ENCODE peak calls at places on chromosome 12, in six cellular contexts. One of them, this sample, is unnamed.

GRCh38 chr12:20549115-20549719 is 145.9 kb upstream of the SLCO1C1 start:
- DNase-seq in choroid plexus epithelial cell: peak; percentile 88
- DNase-seq in AG04450: no peak
- DNase-seq in GM23248: peak; percentile 65
- DNase-seq in sigmoid colon: peak; percentile 64
- DNase-seq in Peyer's patch: no peak
- DNase-seq in this sample: no peak

GRCh38 chr12:29054790-29055663 is 94.1 kb upstream of the FAR2 start:
- DNase-seq in choroid plexus epithelial cell: peak; percentile 49
- DNase-seq in AG04450: no peak
- DNase-seq in GM23248: no peak
- DNase-seq in sigmoid colon: no peak
- DNase-seq in Peyer's patch: no peak
- DNase-seq in this sample: no peak

GRCh38 chr12:23221066-23221465 is 596.1 kb downstream of the ETNK1 start:
- DNase-seq in choroid plexus epithelial cell: peak; percentile 14
- DNase-seq in AG04450: no peak
- DNase-seq in GM23248: no peak
- DNase-seq in sigmoid colon: no peak
- DNase-seq in Peyer's patch: no peak
- DNase-seq in this sample: no peak

GRCh38 chr12:53231859-53232640 is at the start of gene RARG:
- DNase-seq in choroid plexus epithelial cell: no peak
- DNase-seq in AG04450: no peak
- DNase-seq in GM23248: peak; percentile 87
- DNase-seq in sigmoid colon: peak; percentile 85
- DNase-seq in Peyer's patch: peak; percentile 56
- DNase-seq in this sample: peak; percentile 89

GRCh38 chr12:52833922-52834726 is at the start of gene KRT79:
- DNase-seq in choroid plexus epithelial cell: no peak
- DNase-seq in AG04450: no peak
- DNase-seq in GM23248: no peak
- DNase-seq in sigmoid colon: no peak
- DNase-seq in Peyer's patch: no peak
- DNase-seq in this sample: no peak

GRCh38 chr12:126582231-126582630 is 1517.0 kb downstream of the AACS start:
- DNase-seq in choroid plexus epithelial cell: peak; percentile 0
- DNase-seq in AG04450: no peak
- DNase-seq in GM23248: no peak
- DNase-seq in sigmoid colon: no peak
- DNase-seq in Peyer's patch: no peak
- DNase-seq in this sample: no peak

GRCh38 chr12:27861428-27862167 is 81.6 kb upstream of the MANSC4 start:
- DNase-seq in choroid plexus epithelial cell: peak; percentile 65
- DNase-seq in AG04450: no peak
- DNase-seq in GM23248: no peak
- DNase-seq in sigmoid colon: peak; percentile 92
- DNase-seq in Peyer's patch: peak; percentile 47
- DNase-seq in this sample: no peak

GRCh38 chr12:79183946-79184345 is 319.4 kb downstream of the SYT1 start:
- DNase-seq in choroid plexus epithelial cell: peak; percentile 35
- DNase-seq in AG04450: no peak
- DNase-seq in GM23248: no peak
- DNase-seq in sigmoid colon: no peak
- DNase-seq in Peyer's patch: no peak
- DNase-seq in this sample: no peak

GRCh38 chr12:50686976-50687375 is 76.9 kb upstream of the ATF1 start:
- DNase-seq in choroid plexus epithelial cell: no peak
- DNase-seq in AG04450: no peak
- DNase-seq in GM23248: no peak
- DNase-seq in sigmoid colon: no peak
- DNase-seq in Peyer's patch: no peak
- DNase-seq in this sample: no peak

GRCh38 chr12:76636141-76636692 is 76.6 kb upstream of the OSBPL8 start:
- DNase-seq in choroid plexus epithelial cell: peak; percentile 59
- DNase-seq in AG04450: no peak
- DNase-seq in GM23248: no peak
- DNase-seq in sigmoid colon: no peak
- DNase-seq in Peyer's patch: no peak
- DNase-seq in this sample: no peak

DNA sequence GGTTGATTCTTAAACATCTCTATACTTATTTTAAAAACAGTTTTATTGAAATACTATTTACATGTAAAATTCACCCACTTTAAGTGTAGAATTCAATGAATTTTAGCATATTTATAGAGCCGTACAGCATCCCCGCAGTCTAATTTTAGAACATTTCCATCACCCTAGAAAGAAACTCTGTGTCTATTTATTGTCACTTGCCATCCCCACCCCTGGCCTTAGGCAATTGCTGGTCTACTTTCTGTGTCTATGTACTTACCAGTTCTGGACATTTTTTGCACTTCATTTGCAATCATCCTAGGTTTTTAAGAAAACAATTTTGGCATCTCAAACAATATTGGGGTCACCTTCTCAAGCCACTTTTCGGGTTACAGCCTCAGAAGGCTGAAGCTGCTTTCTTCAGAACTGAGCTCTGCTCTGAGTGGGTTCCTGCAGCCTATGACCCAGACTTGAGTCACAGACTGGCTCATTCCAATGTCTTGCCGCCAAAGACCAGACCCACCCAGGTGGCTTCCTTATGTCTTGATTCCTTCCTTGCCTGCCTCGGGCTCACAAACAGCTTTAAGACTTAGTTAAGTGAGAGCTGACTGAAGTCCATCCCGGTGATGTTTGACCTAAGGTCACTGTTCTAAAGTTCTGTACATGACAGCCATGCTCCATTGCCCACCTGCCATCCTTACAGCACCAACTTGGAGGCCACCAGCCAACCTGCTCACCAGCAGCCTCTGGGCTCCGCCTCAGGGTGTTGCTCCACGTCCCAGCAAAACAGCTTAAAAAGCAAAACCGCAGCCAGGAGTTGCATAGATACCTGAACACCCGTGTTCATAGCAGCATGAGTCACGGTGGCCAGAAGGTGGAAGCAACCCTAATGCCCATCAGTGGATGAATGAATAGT is 131.5 kb downstream of the CHST11 start:
- DNase-seq in choroid plexus epithelial cell: peak; percentile 67
- DNase-seq in AG04450: no peak
- DNase-seq in GM23248: peak; percentile 89
- DNase-seq in sigmoid colon: no peak
- DNase-seq in Peyer's patch: no peak
- DNase-seq in this sample: no peak
- H3K4me3 ChIP-seq in choroid plexus epithelial cell: no peak overlapping the region
- H3K4me3 ChIP-seq in AG04450: no peak overlapping the region
- H3K4me3 ChIP-seq in GM23248: peak overlapping the region; percentile 50
- H3K4me3 ChIP-seq in sigmoid colon: no peak overlapping the region
- H3K4me3 ChIP-seq in Peyer's patch: no peak overlapping the region
- H3K4me3 ChIP-seq in this sample: no peak overlapping the region

GRCh38 chr12:105420659-105421240 is 90.3 kb downstream of the C12orf75 start:
- DNase-seq in choroid plexus epithelial cell: peak; percentile 87
- DNase-seq in AG04450: peak; percentile 59
- DNase-seq in GM23248: peak; percentile 80
- DNase-seq in sigmoid colon: peak; percentile 83
- DNase-seq in Peyer's patch: peak; percentile 32
- DNase-seq in this sample: no peak

GRCh38 chr12:105418821-105419291 is 88.4 kb downstream of the C12orf75 start:
- DNase-seq in choroid plexus epithelial cell: no peak
- DNase-seq in AG04450: no peak
- DNase-seq in GM23248: peak; percentile 44
- DNase-seq in sigmoid colon: no peak
- DNase-seq in Peyer's patch: no peak
- DNase-seq in this sample: no peak

GRCh38 chr12:105420046-105420445 is 89.6 kb downstream of the C12orf75 start:
- DNase-seq in choroid plexus epithelial cell: no peak
- DNase-seq in AG04450: no peak
- DNase-seq in GM23248: no peak
- DNase-seq in sigmoid colon: no peak
- DNase-seq in Peyer's patch: no peak
- DNase-seq in this sample: no peak

GRCh38 chr12:105418232-105418631 is 87.7 kb downstream of the C12orf75 start:
- DNase-seq in choroid plexus epithelial cell: peak; percentile 86
- DNase-seq in AG04450: peak; percentile 70
- DNase-seq in GM23248: peak; percentile 90
- DNase-seq in sigmoid colon: no peak
- DNase-seq in Peyer's patch: no peak
- DNase-seq in this sample: no peak

DNA sequence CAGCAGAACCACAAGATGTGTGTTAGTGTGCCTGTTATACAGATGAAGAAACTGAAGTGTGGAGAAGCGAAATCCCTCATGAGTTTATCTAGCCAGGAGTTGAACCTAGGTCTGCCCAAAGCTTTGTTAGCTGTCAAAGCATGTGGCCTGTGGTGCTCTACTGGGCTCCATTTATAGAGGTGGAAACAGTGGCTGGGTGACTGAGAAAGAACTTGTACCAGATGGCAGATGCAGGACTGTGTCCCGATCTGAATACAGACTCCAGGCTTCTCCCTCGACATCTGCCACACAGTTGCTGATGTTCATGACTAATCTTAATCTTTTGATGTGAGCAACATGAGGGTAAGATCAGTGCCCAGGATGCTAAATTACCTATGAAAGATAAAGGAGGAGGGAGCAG is 89.1 kb downstream of the C12orf75 start:
- DNase-seq in choroid plexus epithelial cell: no peak
- DNase-seq in AG04450: no peak
- DNase-seq in GM23248: no peak
- DNase-seq in sigmoid colon: no peak
- DNase-seq in Peyer's patch: no peak
- DNase-seq in this sample: no peak
- H3K4me3 ChIP-seq in choroid plexus epithelial cell: no peak overlapping the region
- H3K4me3 ChIP-seq in AG04450: no peak overlapping the region
- H3K4me3 ChIP-seq in GM23248: no peak overlapping the region
- H3K4me3 ChIP-seq in sigmoid colon: no peak overlapping the region
- H3K4me3 ChIP-seq in Peyer's patch: no peak overlapping the region
- H3K4me3 ChIP-seq in this sample: no peak overlapping the region

GRCh38 chr12:63989301-63989845 is 144.9 kb downstream of the SRGAP1 start:
- DNase-seq in choroid plexus epithelial cell: peak; percentile 51
- DNase-seq in AG04450: no peak
- DNase-seq in GM23248: peak; percentile 52
- DNase-seq in sigmoid colon: no peak
- DNase-seq in Peyer's patch: no peak
- DNase-seq in this sample: no peak

GRCh38 chr12:63980211-63980610 is 135.7 kb downstream of the SRGAP1 start:
- DNase-seq in choroid plexus epithelial cell: no peak
- DNase-seq in AG04450: no peak
- DNase-seq in GM23248: no peak
- DNase-seq in sigmoid colon: no peak
- DNase-seq in Peyer's patch: no peak
- DNase-seq in this sample: no peak

GRCh38 chr12:63985945-63986344 is 141.4 kb downstream of the SRGAP1 start:
- DNase-seq in choroid plexus epithelial cell: no peak
- DNase-seq in AG04450: no peak
- DNase-seq in GM23248: no peak
- DNase-seq in sigmoid colon: no peak
- DNase-seq in Peyer's patch: no peak
- DNase-seq in this sample: no peak

GRCh38 chr12:63982787-63983186 is 138.3 kb downstream of the SRGAP1 start:
- DNase-seq in choroid plexus epithelial cell: no peak
- DNase-seq in AG04450: no peak
- DNase-seq in GM23248: peak; percentile 40
- DNase-seq in sigmoid colon: no peak
- DNase-seq in Peyer's patch: no peak
- DNase-seq in this sample: no peak

DNA sequence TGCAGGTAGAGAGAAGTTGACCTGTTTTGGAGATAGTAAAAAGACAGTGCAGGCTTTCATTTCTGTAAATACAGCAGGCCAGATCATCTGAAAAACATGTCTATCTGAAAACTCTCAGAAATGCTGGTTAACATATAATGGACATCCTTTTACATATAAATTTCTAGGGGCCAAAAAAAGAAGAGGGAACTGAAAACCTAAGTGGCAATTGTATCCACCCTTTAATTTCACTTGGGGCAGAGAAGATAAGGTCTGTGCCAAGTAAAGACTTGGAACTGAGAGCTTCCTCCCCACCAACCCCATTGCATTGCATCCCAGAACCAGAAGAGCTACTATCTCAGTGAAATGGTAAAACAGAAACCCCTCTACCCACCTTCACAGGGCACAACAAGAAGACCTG is 141.0 kb downstream of the SRGAP1 start:
- DNase-seq in choroid plexus epithelial cell: no peak
- DNase-seq in AG04450: no peak
- DNase-seq in GM23248: no peak
- DNase-seq in sigmoid colon: no peak
- DNase-seq in Peyer's patch: no peak
- DNase-seq in this sample: no peak
- H3K4me3 ChIP-seq in choroid plexus epithelial cell: no peak overlapping the region
- H3K4me3 ChIP-seq in AG04450: no peak overlapping the region
- H3K4me3 ChIP-seq in GM23248: no peak overlapping the region
- H3K4me3 ChIP-seq in sigmoid colon: no peak overlapping the region
- H3K4me3 ChIP-seq in Peyer's patch: no peak overlapping the region
- H3K4me3 ChIP-seq in this sample: no peak overlapping the region

DNA sequence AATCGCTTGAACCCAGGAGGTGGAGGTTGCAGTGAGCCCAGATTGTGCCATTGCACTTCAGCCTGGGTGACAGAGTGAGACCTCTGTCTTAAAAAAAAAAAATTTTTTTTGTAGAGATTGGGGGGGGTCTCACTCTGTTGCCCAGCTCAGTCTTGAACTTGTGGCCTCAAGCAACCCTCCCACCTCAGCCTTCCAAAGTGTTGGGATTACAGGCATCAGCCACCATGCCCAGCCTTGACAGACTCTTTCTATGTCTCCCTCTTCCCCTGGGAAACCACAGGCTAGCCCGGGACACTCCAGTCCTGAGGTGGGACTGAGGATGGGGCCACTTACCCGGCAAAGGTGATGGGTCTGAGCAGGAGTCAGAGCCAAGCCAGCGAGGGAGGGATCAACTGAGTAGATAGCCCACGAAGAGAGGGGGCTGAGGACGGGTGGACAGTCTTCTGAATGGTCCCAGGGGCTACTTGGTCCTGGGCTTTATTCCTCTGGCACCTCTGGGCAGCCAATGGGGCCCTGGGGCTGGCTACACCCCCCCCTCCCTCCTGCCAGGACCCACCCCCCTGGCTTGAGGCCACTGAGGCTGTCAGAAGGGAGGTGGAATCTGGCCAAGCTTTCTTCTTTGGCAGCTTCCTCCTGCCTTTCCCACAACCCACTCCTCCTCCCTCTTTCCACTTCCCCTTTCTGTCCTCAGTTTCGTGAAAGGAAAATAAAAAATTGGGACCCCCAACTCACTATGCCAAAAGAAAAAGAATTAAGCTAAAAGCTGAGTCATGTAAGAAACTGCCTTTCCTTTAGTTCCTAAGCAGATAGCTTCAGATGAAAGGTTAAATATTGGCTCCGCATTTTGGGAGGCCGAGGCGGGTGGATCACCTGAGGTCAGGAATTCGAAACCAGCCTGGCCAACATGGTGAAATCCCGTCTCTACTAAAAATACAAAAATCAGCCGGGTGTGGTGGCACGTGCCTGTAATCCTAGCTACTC is at the start of gene SDS:
- DNase-seq in choroid plexus epithelial cell: peak; percentile 74
- DNase-seq in AG04450: peak; percentile 16
- DNase-seq in GM23248: no peak
- DNase-seq in sigmoid colon: no peak
- DNase-seq in Peyer's patch: no peak
- DNase-seq in this sample: no peak
- H3K4me3 ChIP-seq in choroid plexus epithelial cell: no peak within 1 kb of the TSS
- H3K4me3 ChIP-seq in AG04450: no peak within 1 kb of the TSS
- H3K4me3 ChIP-seq in GM23248: no peak within 1 kb of the TSS
- H3K4me3 ChIP-seq in sigmoid colon: peak within 1 kb of the TSS; percentile 9
- H3K4me3 ChIP-seq in Peyer's patch: no peak within 1 kb of the TSS
- H3K4me3 ChIP-seq in this sample: no peak within 1 kb of the TSS